ENCODE peak calls at places on chromosome 6, in six cellular contexts. A is SK-N-SH, Z is PC-3, U is GM23338, M is neural progenitor cell, N is MM.1S. Y is an unnamed sample.

GRCh38 chr6:43247115-43247999 is 4.1 kb downstream of the TTBK1 start:
- DNase-seq in A (peak; percentile 96), Z (peak; percentile 67), U (peak; percentile 95), M (peak; percentile 94), N (peak; percentile 84), Y (peak; percentile 67)

GRCh38 chr6:89680150-89680549 is 41.6 kb upstream of the LYRM2 start:
- DNase-seq in A (no peak), Z (no peak), U (no peak), M (no peak), N (no peak), Y (peak; percentile 6)

GRCh38 chr6:31639449-31639861 is 13.0 kb downstream of the BAG6 start:
- DNase-seq in A (no peak), Z (peak; percentile 17), U (no peak), M (no peak), N (no peak), Y (peak; percentile 82)

GRCh38 chr6:18492957-18493356 is 105.8 kb downstream of the RNF144B start:
- DNase-seq in A (no peak), Z (no peak), U (no peak), M (no peak), N (no peak), Y (no peak)

GRCh38 chr6:37584654-37585522 is 85.2 kb upstream of the CCDC167 start:
- DNase-seq in A (no peak), Z (no peak), U (no peak), M (peak; percentile 31), N (no peak), Y (no peak)

GRCh38 chr6:41176189-41176588 is 13.3 kb upstream of the TREM2 start:
- DNase-seq in A (no peak), Z (no peak), U (no peak), M (no peak), N (no peak), Y (no peak)

GRCh38 chr6:121791396-121792315 is 356.2 kb downstream of the GJA1 start:
- DNase-seq in A (no peak), Z (peak; percentile 8), U (peak; percentile 60), M (peak; percentile 33), N (no peak), Y (peak; percentile 50)

GRCh38 chr6:85364354-85364753 is 85.5 kb upstream of the NT5E start:
- DNase-seq in A (no peak), Z (peak; percentile 89), U (no peak), M (no peak), N (no peak), Y (peak; percentile 88)

GRCh38 chr6:87929843-87930288 is 117.8 kb upstream of the SPACA1 start:
- DNase-seq in A (peak; percentile 75), Z (peak; percentile 75), U (peak; percentile 94), M (peak; percentile 92), N (peak; percentile 85), Y (peak; percentile 91)

GRCh38 chr6:12275084-12275483 is 15.1 kb upstream of the EDN1 start:
- DNase-seq in A (no peak), Z (peak; percentile 76), U (no peak), M (no peak), N (no peak), Y (peak; percentile 30)

GRCh38 chr6:36427781-36428345 is 14.8 kb downstream of the PXT1 start:
- DNase-seq in A (no peak), Z (peak; percentile 29), U (no peak), M (no peak), N (no peak), Y (peak; percentile 69)

GRCh38 chr6:169320013-169320412 is 66.4 kb upstream of the THBS2 start:
- DNase-seq in A (no peak), Z (no peak), U (no peak), M (no peak), N (no peak), Y (no peak)

GRCh38 chr6:22343864-22344263 is 47.0 kb upstream of the PRL start:
- DNase-seq in A (no peak), Z (peak; percentile 35), U (peak; percentile 52), M (no peak), N (no peak), Y (no peak)

GRCh38 chr6:73675466-73676098 is 20.4 kb upstream of the CD109 start:
- DNase-seq in A (peak; percentile 68), Z (peak; percentile 88), U (peak; percentile 87), M (peak; percentile 79), N (peak; percentile 77), Y (peak; percentile 78)

GRCh38 chr6:163354779-163355431 is 59.6 kb upstream of the QKI start:
- DNase-seq in A (peak; percentile 45), Z (peak; percentile 42), U (no peak), M (no peak), N (no peak), Y (peak; percentile 64)

GRCh38 chr6:26394289-26394688 is 7.8 kb upstream of the BTN3A1 start:
- DNase-seq in A (no peak), Z (peak; percentile 92), U (no peak), M (no peak), N (no peak), Y (peak; percentile 82)

GRCh38 chr6:28474441-28475219 is 31.3 kb upstream of the ZSCAN23 start:
- DNase-seq in A (peak; percentile 39), Z (peak; percentile 85), U (peak; percentile 89), M (peak; percentile 78), N (peak; percentile 61), Y (peak; percentile 78)

GRCh38 chr6:132764370-132764769 is 6.7 kb upstream of the VNN2 start:
- DNase-seq in A (no peak), Z (peak; percentile 92), U (peak; percentile 16), M (peak; percentile 15), N (no peak), Y (peak; percentile 95)

GRCh38 chr6:35611235-35611634 is 77.5 kb downstream of the FKBP5 start:
- DNase-seq in A (no peak), Z (no peak), U (peak; percentile 39), M (no peak), N (peak; percentile 90), Y (peak; percentile 48)

GRCh38 chr6:163730496-163731210 is 316.1 kb downstream of the QKI start:
- DNase-seq in A (no peak), Z (no peak), U (no peak), M (peak; percentile 17), N (no peak), Y (no peak)

GRCh38 chr6:126152346-126152745 is 166.0 kb downstream of the TRMT11 start:
- DNase-seq in A (no peak), Z (no peak), U (no peak), M (peak; percentile 24), N (no peak), Y (no peak)

GRCh38 chr6:49606696-49607390 is 29.8 kb downstream of the RHAG start:
- DNase-seq in A (peak; percentile 52), Z (peak; percentile 93), U (peak; percentile 78), M (peak; percentile 84), N (peak; percentile 87), Y (peak; percentile 93)

GRCh38 chr6:144283781-144284473 is 1.2 kb upstream of the UTRN start:
- DNase-seq in A (no peak), Z (peak; percentile 52), U (peak; percentile 42), M (no peak), N (no peak), Y (peak; percentile 69)

GRCh38 chr6:72552938-72553337 is 68.9 kb upstream of the KCNQ5 start:
- DNase-seq in A (no peak), Z (peak; percentile 88), U (no peak), M (no peak), N (no peak), Y (peak; percentile 73)

GRCh38 chr6:37396571-37397185 is 36.3 kb upstream of the CMTR1 start:
- DNase-seq in A (no peak), Z (no peak), U (no peak), M (no peak), N (no peak), Y (peak; percentile 66)

GRCh38 chr6:121435444-121436069 is at the start of gene GJA1:
- DNase-seq in A (peak; percentile 22), Z (peak; percentile 67), U (peak; percentile 92), M (peak; percentile 78), N (peak; percentile 83), Y (peak; percentile 87)

GRCh38 chr6:288861-289260 is 3.4 kb upstream of the DUSP22 start:
- DNase-seq in A (no peak), Z (no peak), U (no peak), M (no peak), N (no peak), Y (no peak)

GRCh38 chr6:87203448-87204023 is 48.2 kb downstream of the ZNF292 start:
- DNase-seq in A (no peak), Z (no peak), U (no peak), M (no peak), N (no peak), Y (no peak)

GRCh38 chr6:135576055-135576454 is 78.5 kb upstream of the AHI1 start:
- DNase-seq in A (no peak), Z (peak; percentile 74), U (no peak), M (no peak), N (no peak), Y (peak; percentile 82)

GRCh38 chr6:52839124-52840055 is 1.2 kb downstream of the GSTA5 start:
- DNase-seq in A (peak; percentile 68), Z (peak; percentile 87), U (peak; percentile 83), M (peak; percentile 56), N (peak; percentile 44), Y (peak; percentile 72)

GRCh38 chr6:42133926-42134325 is 8.5 kb downstream of the C6orf132 start:
- DNase-seq in A (no peak), Z (no peak), U (no peak), M (no peak), N (no peak), Y (no peak)

DNA sequence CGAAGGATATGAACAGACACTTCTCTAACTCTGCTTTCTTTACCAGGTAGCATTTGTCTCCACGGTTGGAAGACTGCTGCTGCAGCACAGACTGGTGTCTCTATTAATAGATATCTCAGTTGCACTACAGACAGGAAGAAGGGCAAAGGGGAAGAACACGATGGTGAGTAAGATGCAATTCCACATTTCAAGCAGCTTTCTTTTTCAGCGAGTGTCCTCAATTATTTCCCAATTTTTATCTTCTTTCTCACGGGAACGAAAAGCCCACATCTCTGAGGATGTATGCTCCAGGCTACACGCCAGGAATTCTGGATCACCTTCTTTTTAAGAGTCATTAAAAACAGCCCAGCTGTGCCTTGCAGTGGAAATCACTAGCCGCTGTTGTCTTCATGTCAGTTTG is 311.6 kb upstream of the ECI2 start:
- DNase-seq in A (no peak), Z (peak; percentile 34), U (no peak), M (no peak), N (peak; percentile 30), Y (peak; percentile 61)
- H3K4me2 ChIP-seq in A (peak overlapping the region; percentile 11), Z (peak overlapping the region; percentile 78), U (no peak overlapping the region), M (no peak overlapping the region), N (peak overlapping the region; percentile 34), Y (no peak overlapping the region)

DNA sequence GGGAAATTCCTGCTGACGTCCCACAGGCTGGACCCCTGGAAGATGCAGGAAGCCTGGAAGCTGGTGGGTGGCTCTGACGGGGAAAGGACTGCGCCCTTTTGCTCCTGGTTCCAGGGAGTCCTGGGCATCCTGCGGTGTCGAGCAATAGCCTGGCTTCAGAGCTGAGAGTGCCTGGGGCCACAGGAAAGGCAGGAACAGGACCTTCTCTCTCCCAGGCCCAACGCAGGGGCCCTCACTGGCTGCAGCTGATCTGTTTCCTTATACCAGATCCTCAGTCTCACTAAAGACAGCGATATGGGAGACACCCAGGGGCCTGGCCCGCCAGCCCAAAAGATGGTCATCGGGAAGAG is 1.4 kb downstream of the B3GALT4 start:
- DNase-seq in A (no peak), Z (no peak), U (no peak), M (no peak), N (no peak), Y (peak; percentile 40)
- H3F3A ChIP-seq in A (peaks cover 69% of the 10 kb centered on the region), Z (peaks cover 29% of the 10 kb centered on the region), U (peaks cover 59% of the 10 kb centered on the region), M (peaks cover 54% of the 10 kb centered on the region), N (peaks cover 50% of the 10 kb centered on the region), Y (peaks cover 50% of the 10 kb centered on the region)

GRCh38 chr6:34155471-34156300 is 9.8 kb upstream of the GRM4 start:
- DNase-seq in A (peak; percentile 17), Z (no peak), U (no peak), M (no peak), N (no peak), Y (no peak)
- TF ChIP-seq EZH2phosphoT487 in A (no peak), Z (no peak), U (no peak), M (no peak), N (no peak), Y (no peak)

GRCh38 chr6:105771313-105771970 is 314.7 kb upstream of the PRDM1 start:
- DNase-seq in A (no peak), Z (no peak), U (no peak), M (no peak), N (no peak), Y (peak; percentile 84)
- H3K4me2 ChIP-seq in A (no peak overlapping the region), Z (no peak overlapping the region), U (no peak overlapping the region), M (no peak overlapping the region), N (no peak overlapping the region), Y (peak overlapping the region; percentile 53)

Y was measured in GM23248.